ENCODE peak calls at places on chromosomes 16 and 17, in ten cellular contexts. One of them, this sample, is unnamed.

GRCh38 chr16:57669476-57670162 is 1.5 kb downstream of the ADGRG3 start:
- DNase-seq in activated T-cell treated with anti-CD3 and anti-CD28 coated beads for 4 hours: no peak
- DNase-seq in memory B cell: no peak
- DNase-seq in NCI-H774: no peak
- DNase-seq in body of pancreas: peak
- DNase-seq in LNCaP clone FGC: no peak
- DNase-seq in GM23248: no peak
- DNase-seq in stimulated activated CD4-positive, alpha-beta T cell treated with anti-CD3 and anti-CD28 coated beads, Interleukin-1b, Interleukin-23, amount 100 ng/mL, for 24 hours: no peak
- DNase-seq in hepatic stellate cell: no peak
- DNase-seq in NCI-H1105: no peak
- DNase-seq in this sample: no peak

GRCh38 chr17:78839173-78839761 is 1.3 kb downstream of the USP36 start:
- DNase-seq in NCI-H774: no peak
- DNase-seq in memory B cell: no peak
- DNase-seq in LNCaP clone FGC: no peak
- DNase-seq in GM23248: peak
- DNase-seq in activated T-cell treated with anti-CD3 and anti-CD28 coated beads for 4 hours: no peak
- DNase-seq in NCI-H1105: no peak
- DNase-seq in body of pancreas: no peak
- DNase-seq in stimulated activated CD4-positive, alpha-beta T cell treated with anti-CD3 and anti-CD28 coated beads, Interleukin-1b, Interleukin-23, amount 100 ng/mL, for 24 hours: no peak
- DNase-seq in hepatic stellate cell: peak
- DNase-seq in this sample: no peak

GRCh38 chr17:22300731-22301352 is 608.5 kb downstream of the KCNJ18 start:
- DNase-seq in LNCaP clone FGC: no peak
- DNase-seq in activated T-cell treated with anti-CD3 and anti-CD28 coated beads for 4 hours: no peak
- DNase-seq in body of pancreas: no peak
- DNase-seq in NCI-H774: no peak
- DNase-seq in memory B cell: no peak
- DNase-seq in NCI-H1105: no peak
- DNase-seq in hepatic stellate cell: no peak
- DNase-seq in GM23248: no peak
- DNase-seq in stimulated activated CD4-positive, alpha-beta T cell treated with anti-CD3 and anti-CD28 coated beads, Interleukin-1b, Interleukin-23, amount 100 ng/mL, for 24 hours: no peak
- DNase-seq in this sample: no peak

GRCh38 chr17:27456681-27457404 is 595 bp downstream of the KSR1 start:
- DNase-seq in hepatic stellate cell: no peak
- DNase-seq in activated T-cell treated with anti-CD3 and anti-CD28 coated beads for 4 hours: no peak
- DNase-seq in memory B cell: no peak
- DNase-seq in LNCaP clone FGC: no peak
- DNase-seq in NCI-H774: no peak
- DNase-seq in NCI-H1105: no peak
- DNase-seq in body of pancreas: peak
- DNase-seq in GM23248: peak
- DNase-seq in stimulated activated CD4-positive, alpha-beta T cell treated with anti-CD3 and anti-CD28 coated beads, Interleukin-1b, Interleukin-23, amount 100 ng/mL, for 24 hours: no peak
- DNase-seq in this sample: peak

GRCh38 chr17:77019955-77020379 is 120.8 kb upstream of the SEC14L1 start:
- DNase-seq in body of pancreas: no peak
- DNase-seq in LNCaP clone FGC: no peak
- DNase-seq in NCI-H774: no peak
- DNase-seq in GM23248: no peak
- DNase-seq in memory B cell: no peak
- DNase-seq in activated T-cell treated with anti-CD3 and anti-CD28 coated beads for 4 hours: no peak
- DNase-seq in NCI-H1105: no peak
- DNase-seq in stimulated activated CD4-positive, alpha-beta T cell treated with anti-CD3 and anti-CD28 coated beads, Interleukin-1b, Interleukin-23, amount 100 ng/mL, for 24 hours: no peak
- DNase-seq in hepatic stellate cell: no peak
- DNase-seq in this sample: no peak

GRCh38 chr17:7711356-7711755 is 6.2 kb upstream of the DNAH2 start:
- DNase-seq in LNCaP clone FGC: no peak
- DNase-seq in hepatic stellate cell: no peak
- DNase-seq in memory B cell: no peak
- DNase-seq in stimulated activated CD4-positive, alpha-beta T cell treated with anti-CD3 and anti-CD28 coated beads, Interleukin-1b, Interleukin-23, amount 100 ng/mL, for 24 hours: no peak
- DNase-seq in GM23248: no peak
- DNase-seq in body of pancreas: no peak
- DNase-seq in NCI-H1105: no peak
- DNase-seq in activated T-cell treated with anti-CD3 and anti-CD28 coated beads for 4 hours: no peak
- DNase-seq in NCI-H774: no peak
- DNase-seq in this sample: no peak

GRCh38 chr16:23874613-23875294 is 39.0 kb downstream of the PRKCB start:
- DNase-seq in NCI-H1105: no peak
- DNase-seq in memory B cell: no peak
- DNase-seq in hepatic stellate cell: no peak
- DNase-seq in body of pancreas: no peak
- DNase-seq in NCI-H774: no peak
- DNase-seq in LNCaP clone FGC: no peak
- DNase-seq in stimulated activated CD4-positive, alpha-beta T cell treated with anti-CD3 and anti-CD28 coated beads, Interleukin-1b, Interleukin-23, amount 100 ng/mL, for 24 hours: no peak
- DNase-seq in GM23248: peak
- DNase-seq in activated T-cell treated with anti-CD3 and anti-CD28 coated beads for 4 hours: no peak
- DNase-seq in this sample: no peak

GRCh38 chr17:50173335-50173941 is 7.6 kb downstream of the SGCA start:
- DNase-seq in LNCaP clone FGC: no peak
- DNase-seq in memory B cell: no peak
- DNase-seq in stimulated activated CD4-positive, alpha-beta T cell treated with anti-CD3 and anti-CD28 coated beads, Interleukin-1b, Interleukin-23, amount 100 ng/mL, for 24 hours: no peak
- DNase-seq in NCI-H774: no peak
- DNase-seq in body of pancreas: no peak
- DNase-seq in NCI-H1105: no peak
- DNase-seq in GM23248: peak
- DNase-seq in activated T-cell treated with anti-CD3 and anti-CD28 coated beads for 4 hours: no peak
- DNase-seq in hepatic stellate cell: peak
- DNase-seq in this sample: peak

GRCh38 chr17:74605361-74605760 is 13.3 kb upstream of the CD300LD start:
- DNase-seq in activated T-cell treated with anti-CD3 and anti-CD28 coated beads for 4 hours: no peak
- DNase-seq in body of pancreas: peak
- DNase-seq in NCI-H1105: no peak
- DNase-seq in memory B cell: no peak
- DNase-seq in hepatic stellate cell: peak
- DNase-seq in NCI-H774: no peak
- DNase-seq in GM23248: peak
- DNase-seq in LNCaP clone FGC: no peak
- DNase-seq in stimulated activated CD4-positive, alpha-beta T cell treated with anti-CD3 and anti-CD28 coated beads, Interleukin-1b, Interleukin-23, amount 100 ng/mL, for 24 hours: no peak
- DNase-seq in this sample: peak

GRCh38 chr16:69741951-69742904 is 12.5 kb downstream of the NOB1 start:
- DNase-seq in LNCaP clone FGC: no peak
- DNase-seq in stimulated activated CD4-positive, alpha-beta T cell treated with anti-CD3 and anti-CD28 coated beads, Interleukin-1b, Interleukin-23, amount 100 ng/mL, for 24 hours: no peak
- DNase-seq in hepatic stellate cell: no peak
- DNase-seq in activated T-cell treated with anti-CD3 and anti-CD28 coated beads for 4 hours: no peak
- DNase-seq in body of pancreas: peak
- DNase-seq in NCI-H774: no peak
- DNase-seq in GM23248: peak
- DNase-seq in memory B cell: no peak
- DNase-seq in NCI-H1105: no peak
- DNase-seq in this sample: no peak

GRCh38 chr16:76900285-76901263 is 290.4 kb upstream of the MON1B start:
- DNase-seq in memory B cell: no peak
- DNase-seq in GM23248: no peak
- DNase-seq in NCI-H1105: no peak
- DNase-seq in hepatic stellate cell: no peak
- DNase-seq in LNCaP clone FGC: no peak
- DNase-seq in body of pancreas: peak
- DNase-seq in stimulated activated CD4-positive, alpha-beta T cell treated with anti-CD3 and anti-CD28 coated beads, Interleukin-1b, Interleukin-23, amount 100 ng/mL, for 24 hours: no peak
- DNase-seq in NCI-H774: no peak
- DNase-seq in activated T-cell treated with anti-CD3 and anti-CD28 coated beads for 4 hours: no peak
- DNase-seq in this sample: no peak

GRCh38 chr17:978110-979093 is 1.2 kb downstream of the NXN start:
- DNase-seq in LNCaP clone FGC: no peak
- DNase-seq in hepatic stellate cell: no peak
- DNase-seq in activated T-cell treated with anti-CD3 and anti-CD28 coated beads for 4 hours: no peak
- DNase-seq in memory B cell: no peak
- DNase-seq in GM23248: peak
- DNase-seq in stimulated activated CD4-positive, alpha-beta T cell treated with anti-CD3 and anti-CD28 coated beads, Interleukin-1b, Interleukin-23, amount 100 ng/mL, for 24 hours: no peak
- DNase-seq in body of pancreas: peak
- DNase-seq in NCI-H1105: no peak
- DNase-seq in NCI-H774: no peak
- DNase-seq in this sample: peak

GRCh38 chr16:89049484-89050118 is 44.1 kb upstream of the ACSF3 start:
- DNase-seq in stimulated activated CD4-positive, alpha-beta T cell treated with anti-CD3 and anti-CD28 coated beads, Interleukin-1b, Interleukin-23, amount 100 ng/mL, for 24 hours: no peak
- DNase-seq in activated T-cell treated with anti-CD3 and anti-CD28 coated beads for 4 hours: no peak
- DNase-seq in body of pancreas: no peak
- DNase-seq in NCI-H1105: no peak
- DNase-seq in GM23248: no peak
- DNase-seq in LNCaP clone FGC: no peak
- DNase-seq in memory B cell: no peak
- DNase-seq in NCI-H774: no peak
- DNase-seq in hepatic stellate cell: no peak
- DNase-seq in this sample: no peak

GRCh38 chr16:24993722-24994686 is 21.2 kb downstream of the ARHGAP17 start:
- DNase-seq in hepatic stellate cell: peak
- DNase-seq in GM23248: peak
- DNase-seq in body of pancreas: peak
- DNase-seq in LNCaP clone FGC: no peak
- DNase-seq in NCI-H1105: no peak
- DNase-seq in activated T-cell treated with anti-CD3 and anti-CD28 coated beads for 4 hours: no peak
- DNase-seq in stimulated activated CD4-positive, alpha-beta T cell treated with anti-CD3 and anti-CD28 coated beads, Interleukin-1b, Interleukin-23, amount 100 ng/mL, for 24 hours: no peak
- DNase-seq in memory B cell: no peak
- DNase-seq in NCI-H774: no peak
- DNase-seq in this sample: peak

GRCh38 chr17:13590441-13590840 is 11.3 kb downstream of the HS3ST3A1 start:
- DNase-seq in memory B cell: no peak
- DNase-seq in GM23248: peak
- DNase-seq in stimulated activated CD4-positive, alpha-beta T cell treated with anti-CD3 and anti-CD28 coated beads, Interleukin-1b, Interleukin-23, amount 100 ng/mL, for 24 hours: no peak
- DNase-seq in body of pancreas: no peak
- DNase-seq in activated T-cell treated with anti-CD3 and anti-CD28 coated beads for 4 hours: no peak
- DNase-seq in hepatic stellate cell: no peak
- DNase-seq in LNCaP clone FGC: no peak
- DNase-seq in NCI-H774: no peak
- DNase-seq in NCI-H1105: no peak
- DNase-seq in this sample: no peak

GRCh38 chr17:65055280-65055707 is 1.2 kb downstream of the GNA13 start:
- DNase-seq in NCI-H774: no peak
- DNase-seq in activated T-cell treated with anti-CD3 and anti-CD28 coated beads for 4 hours: peak
- DNase-seq in NCI-H1105: no peak
- DNase-seq in GM23248: no peak
- DNase-seq in hepatic stellate cell: no peak
- DNase-seq in body of pancreas: no peak
- DNase-seq in memory B cell: no peak
- DNase-seq in LNCaP clone FGC: no peak
- DNase-seq in stimulated activated CD4-positive, alpha-beta T cell treated with anti-CD3 and anti-CD28 coated beads, Interleukin-1b, Interleukin-23, amount 100 ng/mL, for 24 hours: no peak
- DNase-seq in this sample: no peak

GRCh38 chr17:15231851-15232516 is 33.1 kb downstream of the PMP22 start:
- DNase-seq in body of pancreas: no peak
- DNase-seq in hepatic stellate cell: no peak
- DNase-seq in NCI-H774: no peak
- DNase-seq in stimulated activated CD4-positive, alpha-beta T cell treated with anti-CD3 and anti-CD28 coated beads, Interleukin-1b, Interleukin-23, amount 100 ng/mL, for 24 hours: no peak
- DNase-seq in NCI-H1105: no peak
- DNase-seq in GM23248: no peak
- DNase-seq in memory B cell: no peak
- DNase-seq in LNCaP clone FGC: no peak
- DNase-seq in activated T-cell treated with anti-CD3 and anti-CD28 coated beads for 4 hours: no peak
- DNase-seq in this sample: no peak

GRCh38 chr17:1376061-1376460 is 24.0 kb downstream of the YWHAE start:
- DNase-seq in body of pancreas: no peak
- DNase-seq in activated T-cell treated with anti-CD3 and anti-CD28 coated beads for 4 hours: no peak
- DNase-seq in NCI-H774: no peak
- DNase-seq in memory B cell: no peak
- DNase-seq in NCI-H1105: no peak
- DNase-seq in stimulated activated CD4-positive, alpha-beta T cell treated with anti-CD3 and anti-CD28 coated beads, Interleukin-1b, Interleukin-23, amount 100 ng/mL, for 24 hours: no peak
- DNase-seq in hepatic stellate cell: no peak
- DNase-seq in GM23248: no peak
- DNase-seq in LNCaP clone FGC: no peak
- DNase-seq in this sample: no peak

GRCh38 chr17:74449773-74450172 is 16.7 kb upstream of the CD300A start:
- DNase-seq in hepatic stellate cell: no peak
- DNase-seq in memory B cell: no peak
- DNase-seq in NCI-H1105: no peak
- DNase-seq in LNCaP clone FGC: no peak
- DNase-seq in stimulated activated CD4-positive, alpha-beta T cell treated with anti-CD3 and anti-CD28 coated beads, Interleukin-1b, Interleukin-23, amount 100 ng/mL, for 24 hours: no peak
- DNase-seq in GM23248: no peak
- DNase-seq in NCI-H774: no peak
- DNase-seq in body of pancreas: peak
- DNase-seq in activated T-cell treated with anti-CD3 and anti-CD28 coated beads for 4 hours: no peak
- DNase-seq in this sample: no peak

GRCh38 chr17:48209973-48210372 is 102.4 kb downstream of the SNX11 start:
- DNase-seq in LNCaP clone FGC: no peak
- DNase-seq in GM23248: no peak
- DNase-seq in body of pancreas: no peak
- DNase-seq in NCI-H774: no peak
- DNase-seq in memory B cell: no peak
- DNase-seq in hepatic stellate cell: no peak
- DNase-seq in stimulated activated CD4-positive, alpha-beta T cell treated with anti-CD3 and anti-CD28 coated beads, Interleukin-1b, Interleukin-23, amount 100 ng/mL, for 24 hours: no peak
- DNase-seq in NCI-H1105: no peak
- DNase-seq in activated T-cell treated with anti-CD3 and anti-CD28 coated beads for 4 hours: no peak
- DNase-seq in this sample: no peak

GRCh38 chr16:73095885-73096341 is 48.0 kb upstream of the ZFHX3 start:
- DNase-seq in hepatic stellate cell: peak
- DNase-seq in activated T-cell treated with anti-CD3 and anti-CD28 coated beads for 4 hours: no peak
- DNase-seq in body of pancreas: peak
- DNase-seq in GM23248: peak
- DNase-seq in memory B cell: no peak
- DNase-seq in NCI-H774: no peak
- DNase-seq in NCI-H1105: peak
- DNase-seq in stimulated activated CD4-positive, alpha-beta T cell treated with anti-CD3 and anti-CD28 coated beads, Interleukin-1b, Interleukin-23, amount 100 ng/mL, for 24 hours: no peak
- DNase-seq in LNCaP clone FGC: no peak
- DNase-seq in this sample: no peak

GRCh38 chr17:30267625-30268024 is 24.1 kb downstream of the BLMH start:
- DNase-seq in LNCaP clone FGC: no peak
- DNase-seq in stimulated activated CD4-positive, alpha-beta T cell treated with anti-CD3 and anti-CD28 coated beads, Interleukin-1b, Interleukin-23, amount 100 ng/mL, for 24 hours: no peak
- DNase-seq in activated T-cell treated with anti-CD3 and anti-CD28 coated beads for 4 hours: no peak
- DNase-seq in GM23248: peak
- DNase-seq in memory B cell: no peak
- DNase-seq in body of pancreas: no peak
- DNase-seq in NCI-H774: no peak
- DNase-seq in NCI-H1105: no peak
- DNase-seq in hepatic stellate cell: no peak
- DNase-seq in this sample: no peak